ENCODE peak calls at places on chromosomes 4 and X, in nine cellular contexts. Y is colonic mucosa, Q is H7, H is ovary, A is WERI-Rb-1, P is ascending aorta, S is brain microvascular endothelial cell, O is kidney epithelial cell, K is endodermal cell. L is an unnamed sample. For H3K36me3, the result is how much of the 10 kb centered on the place peaks cover.

GRCh38 chr4:25970691-25971427 is 56.8 kb downstream of the SMIM20 start:
- DNase-seq in O (no peak), P (no peak), H (no peak), Y (peak), Q (no peak), S (peak), A (peak), K (peak), L (peak)

GRCh38 chr4:40492747-40493146 is 136.9 kb downstream of the RBM47 start:
- DNase-seq in P (no peak), A (no peak), K (no peak), O (no peak), Q (no peak), Y (peak), S (no peak), H (no peak), L (no peak)

GRCh38 chr4:175614880-175615279 is 197.2 kb downstream of the GPM6A start:
- DNase-seq in O (no peak), Q (no peak), S (no peak), H (no peak), Y (no peak), A (no peak), K (no peak), P (no peak), L (no peak)

GRCh38 chr4:127643791-127644190 is 11.0 kb downstream of the INTU start:
- DNase-seq in A (no peak), Y (no peak), Q (no peak), K (no peak), P (no peak), S (no peak), H (no peak), O (no peak), L (no peak)

GRCh38 chrX:16778545-16778944 is 7.7 kb upstream of the TXLNG start:
- DNase-seq in P (no peak), Y (no peak), K (no peak), H (no peak), Q (no peak), S (no peak), A (no peak), O (no peak), L (no peak)

GRCh38 chrX:25001808-25002657 is 13.7 kb downstream of the ARX start:
- DNase-seq in P (no peak), O (no peak), A (no peak), S (no peak), Q (peak), Y (no peak), K (peak), H (peak), L (no peak)

GRCh38 chrX:30576881-30577280 is 685 bp downstream of the TASL start:
- DNase-seq in Q (no peak), Y (no peak), H (no peak), A (no peak), K (no peak), S (no peak), O (no peak), P (no peak), L (no peak)

GRCh38 chrX:88603237-88603636 is 143.8 kb upstream of the CPXCR1 start:
- DNase-seq in S (no peak), P (no peak), K (peak), H (no peak), O (no peak), Q (no peak), Y (no peak), A (no peak), L (no peak)

GRCh38 chr4:8559011-8559410 is 21.2 kb upstream of the GPR78 start:
- DNase-seq in O (no peak), Y (no peak), K (no peak), H (no peak), Q (no peak), S (no peak), P (no peak), A (no peak), L (no peak)

GRCh38 chr4:4614925-4615678 is 73.3 kb upstream of the STX18 start:
- DNase-seq in P (no peak), O (no peak), Q (no peak), S (no peak), Y (no peak), A (no peak), K (no peak), H (no peak), L (no peak)

GRCh38 chrX:103656623-103657022 is 27.8 kb downstream of the TCEAL1 start:
- DNase-seq in Y (no peak), K (no peak), Q (no peak), H (no peak), A (no peak), S (peak), O (peak), P (no peak), L (no peak)

GRCh38 chr4:130403221-130403620 is 1307.3 kb downstream of the C4orf33 start:
- DNase-seq in Q (no peak), H (no peak), S (no peak), K (peak), P (no peak), A (peak), Y (no peak), O (no peak), L (no peak)

GRCh38 chrX:58025979-58026378 is 115.7 kb upstream of the ZXDA start:
- DNase-seq in H (no peak), Q (peak), S (peak), A (peak), K (peak), P (no peak), O (no peak), Y (peak), L (peak)

GRCh38 chr4:23235613-23236390 is 543.1 kb downstream of the GBA3 start:
- DNase-seq in P (no peak), S (no peak), O (no peak), Q (no peak), A (no peak), H (no peak), Y (no peak), K (peak), L (no peak)

GRCh38 chr4:47486306-47486705 is 1.2 kb downstream of the ATP10D start:
- DNase-seq in K (no peak), H (no peak), P (no peak), A (no peak), S (no peak), Q (no peak), O (no peak), Y (no peak), L (no peak)

GRCh38 chrX:39809326-39809725 is 288.4 kb downstream of the BCOR start:
- DNase-seq in H (no peak), S (peak), P (no peak), O (peak), K (peak), Q (no peak), A (no peak), Y (no peak), L (no peak)

GRCh38 chr4:64882311-64883086 is 473.2 kb upstream of the TECRL start:
- DNase-seq in S (no peak), A (peak), K (no peak), Y (no peak), O (no peak), H (no peak), Q (no peak), P (no peak), L (no peak)

GRCh38 chrX:151985955-151986354 is 11.5 kb upstream of the GABRE start:
- DNase-seq in Y (peak), Q (no peak), P (no peak), H (no peak), S (peak), A (no peak), O (no peak), K (no peak), L (peak)

GRCh38 chrX:101617211-101618191 is at the start of gene ARMCX6:
- DNase-seq in Q (peak), A (peak), P (peak), S (peak), H (peak), K (peak), O (no peak), Y (peak), L (peak)

GRCh38 chr4:140095694-140096482 is 58.1 kb downstream of the MAML3 start:
- DNase-seq in Y (no peak), H (no peak), K (peak), Q (no peak), O (peak), P (no peak), S (peak), A (no peak), L (peak)

GRCh38 chr4:95761441-95761840 is 78.5 kb upstream of the PDHA2 start:
- DNase-seq in K (no peak), A (no peak), P (no peak), H (no peak), S (peak), Q (no peak), O (peak), Y (no peak), L (no peak)

GRCh38 chrX:146906166-146906565 is 91.6 kb upstream of the CXorf51A start:
- DNase-seq in H (no peak), P (no peak), K (no peak), Y (no peak), A (no peak), Q (no peak), O (no peak), S (no peak), L (no peak)

GRCh38 chrX:152405561-152405960 is 45.6 kb downstream of the GABRA3 start:
- DNase-seq in P (no peak), S (no peak), Q (no peak), A (no peak), K (peak), Y (no peak), O (no peak), H (no peak), L (no peak)

GRCh38 chrX:77510007-77510406 is 62.8 kb downstream of the FGF16 start:
- DNase-seq in A (no peak), Y (no peak), H (no peak), S (no peak), K (no peak), Q (no peak), P (no peak), O (no peak), L (no peak)

GRCh38 chr4:10639100-10639499 is 45.5 kb downstream of the CLNK start:
- DNase-seq in H (no peak), P (no peak), A (no peak), K (no peak), Q (no peak), S (peak), O (no peak), Y (no peak), L (no peak)

GRCh38 chr4:40183615-40184411 is 13.0 kb upstream of the RHOH start:
- DNase-seq in K (no peak), Q (no peak), O (no peak), S (no peak), A (no peak), H (no peak), Y (peak), P (no peak), L (no peak)

GRCh38 chr4:4607336-4608213 is 65.7 kb upstream of the STX18 start:
- DNase-seq in S (no peak), O (no peak), A (no peak), P (no peak), H (no peak), Q (peak), Y (no peak), K (peak), L (no peak)

GRCh38 chr4:22897520-22898108 is 204.9 kb downstream of the GBA3 start:
- DNase-seq in O (no peak), K (peak), A (peak), Q (peak), S (no peak), P (no peak), H (no peak), Y (no peak), L (peak)

GRCh38 chr4:142551513-142552280 is 294.4 kb downstream of the INPP4B start:
- DNase-seq in Y (no peak), K (no peak), Q (no peak), A (no peak), O (no peak), P (no peak), H (no peak), S (no peak), L (no peak)

GRCh38 chr4:38930199-38930598 is 62.6 kb downstream of the FAM114A1 start:
- DNase-seq in Q (peak), P (no peak), H (no peak), K (no peak), Y (no peak), A (peak), O (no peak), S (no peak), L (no peak)

GRCh38 chr4:151797131-151797530 is 36.3 kb upstream of the GATB start:
- DNase-seq in Q (no peak), A (no peak), S (no peak), Y (peak), H (no peak), O (no peak), K (no peak), P (no peak), L (peak)

GRCh38 chr4:173334891-173335754 is 965 bp upstream of the HMGB2 start:
- DNase-seq in K (peak), H (peak), A (peak), S (peak), P (peak), Q (peak), O (no peak), Y (peak), L (peak)

GRCh38 chrX:136211766-136212556 is 39.2 kb downstream of the MAP7D3 start:
- DNase-seq in P (no peak), Y (no peak), K (peak), Q (no peak), H (no peak), S (no peak), A (no peak), O (no peak), L (no peak)

GRCh38 chr4:98958065-98958464 is 29.1 kb upstream of the EIF4E start:
- DNase-seq in O (no peak), H (no peak), Y (no peak), P (no peak), Q (no peak), K (no peak), A (no peak), S (no peak), L (no peak)

GRCh38 chrX:129511689-129512088 is 11.6 kb downstream of the SMARCA1 start:
- DNase-seq in Y (no peak), K (no peak), O (no peak), S (no peak), P (no peak), Q (no peak), H (no peak), A (no peak), L (no peak)
- H3K36me3 ChIP-seq in Y (under half), K (half or more), O (under half), S (under half), P (under half), Q (under half), H (under half), A (under half), L (under half)

DNA sequence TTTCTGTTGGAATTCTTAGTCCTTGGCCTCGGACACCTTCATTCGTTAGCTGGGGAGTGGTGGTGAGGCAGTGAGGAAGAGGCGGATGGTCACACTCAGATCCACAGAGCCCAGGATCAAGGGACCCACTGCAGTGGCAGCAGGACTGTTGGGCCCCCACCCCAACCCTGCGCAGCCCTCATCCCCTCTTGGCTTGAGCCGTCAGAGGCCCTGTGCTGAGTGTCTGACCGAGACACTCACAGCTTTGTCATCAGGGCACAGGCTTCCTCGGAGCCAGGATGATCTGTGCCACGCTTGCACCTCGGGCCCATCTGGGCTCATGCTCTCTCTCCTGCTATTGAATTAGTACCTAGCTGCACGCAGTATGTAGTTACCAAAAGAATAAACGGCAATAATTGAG is 23.4 kb downstream of the PIGG start:
- DNase-seq in A (no peak), O (no peak), Y (no peak), Q (no peak), P (no peak), S (no peak), H (no peak), K (no peak), L (no peak)
- H3K36me3 ChIP-seq in A (half or more), O (under half), Y (under half), Q (under half), P (half or more), S (under half), H (under half), K (half or more), L (under half)

GRCh38 chr4:55411621-55412020 is 15.9 kb downstream of the TMEM165 start:
- DNase-seq in Y (no peak), P (no peak), K (no peak), Q (no peak), A (no peak), S (no peak), H (no peak), O (no peak), L (no peak)
- H3K36me3 ChIP-seq in Y (under half), P (under half), K (half or more), Q (under half), A (under half), S (under half), H (under half), O (under half), L (under half)

DNA sequence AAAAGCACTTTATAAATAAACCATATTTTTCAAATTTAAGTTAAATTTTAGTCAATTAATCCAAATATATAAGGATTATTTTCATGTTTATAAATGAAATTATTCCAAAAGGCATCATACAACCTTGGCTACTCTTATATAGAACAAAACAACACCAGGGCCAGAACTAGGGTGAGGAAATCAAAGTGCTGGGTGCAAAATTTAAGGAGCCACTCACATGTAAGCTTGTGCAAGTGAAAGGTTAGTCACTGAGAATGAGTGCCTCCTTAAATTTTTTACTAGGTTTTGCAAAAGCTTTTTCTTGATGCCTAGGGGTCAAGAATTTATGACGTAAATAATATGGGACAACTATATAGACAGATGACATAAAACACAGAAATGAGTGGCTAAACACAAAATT is 83.4 kb upstream of the COX18 start:
- DNase-seq in Q (no peak), A (no peak), O (no peak), P (no peak), H (no peak), K (no peak), Y (no peak), S (no peak), L (no peak)
- H3K36me3 ChIP-seq in Q (under half), A (half or more), O (under half), P (under half), H (under half), K (half or more), Y (under half), S (under half), L (under half)

GRCh38 chr4:3223346-3223745 is 25.6 kb upstream of the MSANTD1 start:
- DNase-seq in Y (no peak), Q (no peak), A (no peak), H (no peak), O (no peak), P (no peak), K (no peak), S (no peak), L (no peak)
- H3K36me3 ChIP-seq in Y (under half), Q (under half), A (half or more), H (under half), O (under half), P (half or more), K (half or more), S (half or more), L (half or more)

DNA sequence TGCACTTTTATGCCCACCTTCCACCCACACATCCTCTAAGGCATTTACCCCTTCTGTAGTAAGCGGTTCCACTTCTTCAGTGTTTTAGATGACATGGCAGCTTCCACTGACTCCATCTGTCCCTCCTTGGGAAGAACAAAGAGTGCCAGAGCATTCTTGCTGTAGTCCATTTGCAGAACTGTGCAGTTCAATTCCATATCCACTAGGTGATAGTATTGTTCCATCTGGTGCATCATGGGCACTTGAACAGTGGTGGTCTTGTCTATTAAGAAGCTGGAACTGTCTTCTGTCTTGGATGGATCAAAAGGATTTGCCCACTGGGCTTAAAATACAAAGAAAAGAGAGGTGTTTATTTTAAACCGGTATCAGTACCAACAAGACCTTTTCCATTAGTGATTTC is 3.5 kb downstream of the SERPINA7 start:
- DNase-seq in P (no peak), K (no peak), Q (no peak), Y (no peak), O (no peak), A (no peak), S (no peak), H (no peak), L (no peak)
- H3K36me3 ChIP-seq in P (under half), K (under half), Q (under half), Y (under half), O (under half), A (under half), S (under half), H (under half), L (under half)

GRCh38 chrX:71604796-71605568 is 13.3 kb downstream of the CXCR3 start:
- DNase-seq in S (no peak), O (no peak), Y (no peak), K (no peak), P (no peak), Q (no peak), H (no peak), A (no peak), L (no peak)
- H3K36me3 ChIP-seq in S (under half), O (under half), Y (under half), K (under half), P (half or more), Q (under half), H (under half), A (under half), L (under half)

GRCh38 chrX:71599965-71600364 is 18.3 kb downstream of the CXCR3 start:
- DNase-seq in P (no peak), H (no peak), O (no peak), K (no peak), Y (no peak), Q (no peak), S (no peak), A (no peak), L (no peak)
- H3K36me3 ChIP-seq in P (under half), H (under half), O (under half), K (under half), Y (under half), Q (under half), S (under half), A (under half), L (under half)

GRCh38 chr4:900721-901120 is 31.4 kb downstream of the GAK start:
- DNase-seq in Q (no peak), Y (no peak), K (no peak), A (no peak), S (no peak), H (no peak), O (no peak), P (no peak), L (no peak)
- H3K36me3 ChIP-seq in Q (under half), Y (under half), K (under half), A (under half), S (under half), H (under half), O (under half), P (half or more), L (under half)

GRCh38 chr4:2647403-2648158 is 108.6 kb downstream of the TNIP2 start:
- DNase-seq in Y (no peak), O (no peak), H (no peak), P (no peak), K (no peak), A (peak), Q (no peak), S (no peak), L (no peak)
- H3K36me3 ChIP-seq in Y (under half), O (under half), H (under half), P (half or more), K (half or more), A (half or more), Q (under half), S (half or more), L (under half)

L was measured in transverse colon.